ENCODE peak calls at places on chromosomes 12 and 14, in four cellular contexts. U is CD4-positive, alpha-beta T cell; F is CD8-positive, alpha-beta memory T cell; T is pancreas. H is an unnamed sample.

GRCh38 chr12:1083086-1083887 is 92.3 kb downstream of the ERC1 start:
- DNase-seq in F (no peak), T (no peak), U (no peak), H (no peak)

GRCh38 chr14:64196026-64196425 is 98.1 kb downstream of the ESR2 start:
- DNase-seq in F (no peak), T (no peak), U (no peak), H (no peak)

GRCh38 chr12:117300131-117300530 is 61.3 kb downstream of the NOS1 start:
- DNase-seq in F (no peak), U (no peak), T (no peak), H (no peak)

GRCh38 chr12:106248177-106248848 is 493 bp upstream of the CKAP4 start:
- DNase-seq in F (peak; percentile 26), U (no peak), T (peak; percentile 58), H (peak; percentile 67)

GRCh38 chr12:22443379-22444316 is 100.7 kb downstream of the C2CD5 start:
- DNase-seq in F (peak; percentile 38), U (peak; percentile 44), T (peak; percentile 26), H (no peak)

GRCh38 chr14:91237219-91237618 is 7.3 kb downstream of the GPR68 start:
- DNase-seq in U (no peak), T (no peak), F (no peak), H (no peak)

GRCh38 chr14:63867926-63868921 is 15.4 kb downstream of the SYNE2 start:
- DNase-seq in T (no peak), F (no peak), U (peak; percentile 10), H (no peak)

GRCh38 chr12:29889737-29890136 is 106.0 kb upstream of the TMTC1 start:
- DNase-seq in T (peak; percentile 24), F (no peak), U (no peak), H (peak; percentile 28)

GRCh38 chr14:70186826-70187483 is 1.8 kb downstream of the SLC8A3 start:
- DNase-seq in F (no peak), T (no peak), U (no peak), H (no peak)

GRCh38 chr12:77983859-77984258 is 153.2 kb downstream of the NAV3 start:
- DNase-seq in F (no peak), U (no peak), T (no peak), H (no peak)

GRCh38 chr12:98559666-98560065 is 33.8 kb upstream of the SLC25A3 start:
- DNase-seq in T (no peak), U (no peak), F (no peak), H (no peak)

GRCh38 chr12:89999699-90000505 is 291.3 kb upstream of the ATP2B1 start:
- DNase-seq in U (no peak), F (no peak), T (no peak), H (no peak)

GRCh38 chr14:38257500-38257899 is 1.6 kb upstream of the CLEC14A start:
- DNase-seq in T (no peak), F (no peak), U (no peak), H (no peak)

GRCh38 chr12:26789731-26790644 is 43.0 kb downstream of the ITPR2 start:
- DNase-seq in T (no peak), F (no peak), U (no peak), H (no peak)

GRCh38 chr14:102827716-102828115 is 50.5 kb downstream of the TRAF3 start:
- DNase-seq in U (no peak), F (no peak), T (no peak), H (no peak)

GRCh38 chr12:96770239-96770780 is 136.7 kb upstream of the NEDD1 start:
- DNase-seq in F (no peak), U (no peak), T (no peak), H (no peak)

GRCh38 chr14:80770114-80770917 is 171.2 kb downstream of the CEP128 start:
- DNase-seq in T (no peak), F (no peak), U (no peak), H (no peak)

DNA sequence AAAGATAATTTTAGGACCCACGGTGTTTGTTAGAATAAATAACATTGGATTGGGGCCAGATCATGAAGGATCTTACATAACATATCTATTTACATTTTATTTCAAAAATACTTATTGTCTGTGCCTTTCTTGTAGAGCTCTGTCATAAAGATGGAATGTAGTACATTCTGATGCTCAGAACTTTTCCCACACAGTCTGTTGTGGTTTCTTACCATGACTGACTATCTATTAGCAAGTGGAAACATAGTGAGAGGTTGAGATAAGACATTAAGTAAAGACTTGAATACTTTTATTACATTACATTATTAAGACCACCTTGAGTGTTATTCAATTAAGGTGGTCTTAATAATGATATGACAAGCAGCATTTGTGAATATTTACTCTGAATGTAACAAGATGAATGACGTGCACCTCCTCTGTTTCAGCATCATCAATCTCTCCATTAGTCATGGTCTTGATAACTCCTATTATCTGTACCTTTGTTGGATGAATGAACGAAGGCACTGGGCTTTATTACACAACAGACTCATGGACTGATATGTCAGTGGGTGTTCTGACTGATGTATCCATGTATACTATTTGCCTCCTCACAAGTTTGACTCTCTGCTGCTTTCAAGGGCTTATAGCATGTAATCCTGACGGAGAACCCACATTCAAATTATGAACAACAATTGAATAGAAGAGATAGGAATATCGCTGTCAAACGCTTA is 883.0 kb upstream of the FLRT2 start:
- DNase-seq in T (no peak), U (no peak), F (no peak), H (no peak)
- H3K9me3 ChIP-seq in T (no peaks in the 10 kb centered on the region), U (no peaks in the 10 kb centered on the region), F (no peaks in the 10 kb centered on the region), H (peaks cover 13% of the 10 kb centered on the region)

GRCh38 chr12:120222288-120222832 is 21.4 kb upstream of the RPLP0 start:
- DNase-seq in U (no peak), T (no peak), F (no peak), H (no peak)
- H3K9me3 ChIP-seq in U (no peaks in the 10 kb centered on the region), T (no peaks in the 10 kb centered on the region), F (no peaks in the 10 kb centered on the region), H (no peaks in the 10 kb centered on the region)

GRCh38 chr12:38101753-38102152 is 214.8 kb upstream of the ALG10B start:
- DNase-seq in T (no peak), U (no peak), F (no peak), H (no peak)

GRCh38 chr12:38102197-38102596 is 214.4 kb upstream of the ALG10B start:
- DNase-seq in T (no peak), U (no peak), F (no peak), H (no peak)

GRCh38 chr12:38099686-38100085 is 216.9 kb upstream of the ALG10B start:
- DNase-seq in F (no peak), U (no peak), T (no peak), H (no peak)
- H3K9me3 ChIP-seq in F (no peaks in the 10 kb centered on the region), U (no peaks in the 10 kb centered on the region), T (no peaks in the 10 kb centered on the region), H (peaks cover 33% of the 10 kb centered on the region)

GRCh38 chr12:58029260-58029659 is 87.9 kb downstream of the ATP23 start:
- DNase-seq in T (no peak), F (no peak), U (no peak), H (no peak)

GRCh38 chr12:58032156-58032555 is 90.8 kb downstream of the ATP23 start:
- DNase-seq in T (no peak), U (no peak), F (no peak), H (no peak)

GRCh38 chr12:58033831-58034230 is 92.5 kb downstream of the ATP23 start:
- DNase-seq in F (no peak), U (no peak), T (no peak), H (no peak)

GRCh38 chr12:58028294-58028693 is 86.9 kb downstream of the ATP23 start:
- DNase-seq in T (no peak), U (no peak), F (no peak), H (no peak)

DNA sequence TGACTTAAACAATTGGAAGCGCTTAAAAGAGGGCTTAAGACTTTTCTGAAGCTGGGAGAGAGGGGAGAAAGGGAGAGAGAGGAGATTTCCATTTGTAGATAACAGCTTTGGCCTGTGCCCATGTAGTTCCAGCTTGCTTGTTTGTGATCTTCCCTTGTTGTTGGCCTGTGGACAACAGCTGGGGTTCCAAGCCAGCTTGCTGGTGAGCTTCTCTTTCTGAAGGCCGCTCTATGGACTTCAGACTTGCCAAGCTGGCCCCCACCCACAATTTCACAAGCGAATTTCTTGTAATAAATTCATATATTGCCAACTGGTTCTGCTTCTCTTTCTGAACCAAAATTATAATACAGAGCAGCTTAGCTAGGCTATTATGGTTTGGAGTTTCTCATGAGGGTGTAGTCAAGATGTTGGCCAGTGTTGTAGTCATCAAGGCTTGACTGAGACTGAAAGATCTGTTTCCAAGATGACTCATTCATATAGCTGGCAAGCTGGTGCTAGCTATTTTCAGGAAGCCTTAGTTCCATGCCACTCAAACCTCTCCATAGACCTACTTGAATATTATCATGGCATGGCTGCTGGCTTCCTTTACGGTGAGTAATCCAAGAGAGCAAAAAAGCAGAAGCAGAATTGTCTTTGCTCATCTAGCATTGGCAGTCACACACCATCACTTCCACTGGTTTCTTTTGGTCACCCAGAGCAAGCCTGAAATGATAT is 89.4 kb downstream of the ATP23 start:
- DNase-seq in U (no peak), F (no peak), T (no peak), H (no peak)
- H3K9me3 ChIP-seq in U (peaks cover 11% of the 10 kb centered on the region), F (no peaks in the 10 kb centered on the region), T (no peaks in the 10 kb centered on the region), H (peaks cover 45% of the 10 kb centered on the region)

H was measured in left ventricle myocardium inferior.